ENCODE peak calls at places on chromosomes 16 and 17, in five cellular contexts. D is GM23338, Y is astrocyte, T is PC-3, R is neural progenitor cell. K is an unnamed sample.

GRCh38 chr17:73015722-73016276 is 76.7 kb downstream of the SLC39A11 start:
- DNase-seq in D (no peak), Y (no peak), T (no peak), R (no peak), K (no peak)

GRCh38 chr17:38970128-38970527 is 2.9 kb upstream of the FBXO47 start:
- DNase-seq in D (peak; percentile 39), Y (no peak), T (no peak), R (no peak), K (no peak)

GRCh38 chr17:79651751-79652150 is 40.9 kb upstream of the RBFOX3 start:
- DNase-seq in D (no peak), Y (no peak), T (no peak), R (no peak), K (no peak)

GRCh38 chr16:67847064-67847861 is at the start of gene CENPT:
- DNase-seq in D (peak; percentile 62), Y (peak; percentile 81), T (peak; percentile 64), R (peak; percentile 22), K (peak; percentile 62)

GRCh38 chr17:968812-969766 is 10.5 kb downstream of the NXN start:
- DNase-seq in D (no peak), Y (no peak), T (no peak), R (no peak), K (no peak)

GRCh38 chr17:1078831-1079561 is 82.1 kb downstream of the TIMM22 start:
- DNase-seq in D (peak; percentile 75), Y (no peak), T (no peak), R (peak; percentile 57), K (no peak)

GRCh38 chr17:60959011-60959410 is 281.4 kb downstream of the BCAS3 start:
- DNase-seq in D (no peak), Y (peak; percentile 16), T (no peak), R (no peak), K (no peak)

GRCh38 chr16:28090646-28091377 is 27.3 kb upstream of the GSG1L start:
- DNase-seq in D (peak; percentile 94), Y (peak; percentile 54), T (peak; percentile 36), R (peak; percentile 66), K (no peak)

GRCh38 chr17:39904990-39905288 is 13.5 kb downstream of the GSDMB start:
- DNase-seq in D (no peak), Y (no peak), T (no peak), R (no peak), K (no peak)

GRCh38 chr17:49353607-49354006 is 8.4 kb downstream of the ZNF652 start:
- DNase-seq in D (no peak), Y (no peak), T (no peak), R (no peak), K (no peak)

GRCh38 chr17:76781056-76781982 is 43.4 kb downstream of the MFSD11 start:
- DNase-seq in D (peak; percentile 32), Y (no peak), T (no peak), R (no peak), K (no peak)

GRCh38 chr17:37766951-37767350 is 22.1 kb upstream of the HNF1B start:
- DNase-seq in D (no peak), Y (no peak), T (no peak), R (no peak), K (no peak)

GRCh38 chr17:17117923-17118322 is 75.7 kb downstream of the MPRIP start:
- DNase-seq in D (no peak), Y (no peak), T (no peak), R (no peak), K (no peak)

GRCh38 chr17:72122668-72123495 is 2.1 kb downstream of the SOX9 start:
- DNase-seq in D (peak; percentile 64), Y (peak; percentile 62), T (peak; percentile 52), R (peak; percentile 75), K (no peak)

GRCh38 chr16:58027341-58028167 is 2.0 kb downstream of the MMP15 start:
- DNase-seq in D (peak; percentile 88), Y (peak; percentile 10), T (peak; percentile 45), R (peak; percentile 87), K (no peak)

GRCh38 chr16:87851601-87852000 is 17.7 kb downstream of the SLC7A5 start:
- DNase-seq in D (no peak), Y (no peak), T (no peak), R (peak; percentile 35), K (no peak)

GRCh38 chr17:38881600-38882191 is 11.8 kb downstream of the LASP1 start:
- DNase-seq in D (no peak), Y (peak; percentile 37), T (no peak), R (peak; percentile 6), K (peak; percentile 76)

GRCh38 chr17:7190276-7190917 is 11.2 kb upstream of the ASGR1 start:
- DNase-seq in D (no peak), Y (no peak), T (no peak), R (no peak), K (no peak)

GRCh38 chr17:80028030-80028429 is 7.6 kb downstream of the TBC1D16 start:
- DNase-seq in D (no peak), Y (no peak), T (no peak), R (no peak), K (no peak)

GRCh38 chr17:50163846-50164696 is 1.7 kb upstream of the SGCA start:
- DNase-seq in D (no peak), Y (no peak), T (no peak), R (no peak), K (no peak)

GRCh38 chr17:72942594-72942993 is 149.9 kb downstream of the SLC39A11 start:
- DNase-seq in D (no peak), Y (no peak), T (no peak), R (peak; percentile 31), K (no peak)

GRCh38 chr17:8117980-8118768 is at the start of gene ALOXE3:
- DNase-seq in D (peak; percentile 59), Y (peak; percentile 63), T (peak; percentile 90), R (peak; percentile 59), K (no peak)

GRCh38 chr17:79123988-79124387 is 49.4 kb downstream of the ENGASE start:
- DNase-seq in D (no peak), Y (no peak), T (no peak), R (no peak), K (no peak)

GRCh38 chr16:67104061-67104460 is 5.7 kb upstream of the PHAF1 start:
- DNase-seq in D (peak; percentile 81), Y (no peak), T (peak; percentile 36), R (peak; percentile 50), K (no peak)

GRCh38 chr16:82845076-82845475 is 218.3 kb downstream of the CDH13 start:
- DNase-seq in D (no peak), Y (no peak), T (no peak), R (no peak), K (no peak)

GRCh38 chr16:87560428-87561199 is 41.7 kb upstream of the JPH3 start:
- DNase-seq in D (peak; percentile 93), Y (no peak), T (peak; percentile 65), R (no peak), K (peak; percentile 79)

GRCh38 chr17:3025421-3026124 is 37.8 kb downstream of the OR1D5 start:
- DNase-seq in D (no peak), Y (no peak), T (no peak), R (no peak), K (no peak)

GRCh38 chr16:62254847-62255246 is 218.6 kb upstream of the CDH8 start:
- DNase-seq in D (no peak), Y (no peak), T (no peak), R (no peak), K (no peak)

GRCh38 chr17:49230636-49231562 is at the start of gene PHOSPHO1:
- DNase-seq in D (peak; percentile 93), Y (peak; percentile 56), T (peak; percentile 87), R (peak; percentile 96), K (peak; percentile 95)

GRCh38 chr17:57622886-57623433 is 122.1 kb downstream of the CCDC182 start:
- DNase-seq in D (no peak), Y (peak; percentile 81), T (peak; percentile 68), R (no peak), K (peak; percentile 95)

GRCh38 chr17:10657866-10658265 is 757 bp upstream of the MYH3 start:
- DNase-seq in D (no peak), Y (no peak), T (no peak), R (no peak), K (no peak)

GRCh38 chr17:79377230-79377790 is 233.5 kb downstream of the RBFOX3 start:
- DNase-seq in D (peak; percentile 26), Y (no peak), T (no peak), R (peak; percentile 56), K (no peak)

GRCh38 chr17:8889458-8890210 is 22.2 kb upstream of the PIK3R6 start:
- DNase-seq in D (no peak), Y (no peak), T (no peak), R (no peak), K (no peak)

GRCh38 chr17:48052956-48053757 is 5.0 kb downstream of the NFE2L1 start:
- DNase-seq in D (peak; percentile 14), Y (no peak), T (no peak), R (no peak), K (no peak)

DNA sequence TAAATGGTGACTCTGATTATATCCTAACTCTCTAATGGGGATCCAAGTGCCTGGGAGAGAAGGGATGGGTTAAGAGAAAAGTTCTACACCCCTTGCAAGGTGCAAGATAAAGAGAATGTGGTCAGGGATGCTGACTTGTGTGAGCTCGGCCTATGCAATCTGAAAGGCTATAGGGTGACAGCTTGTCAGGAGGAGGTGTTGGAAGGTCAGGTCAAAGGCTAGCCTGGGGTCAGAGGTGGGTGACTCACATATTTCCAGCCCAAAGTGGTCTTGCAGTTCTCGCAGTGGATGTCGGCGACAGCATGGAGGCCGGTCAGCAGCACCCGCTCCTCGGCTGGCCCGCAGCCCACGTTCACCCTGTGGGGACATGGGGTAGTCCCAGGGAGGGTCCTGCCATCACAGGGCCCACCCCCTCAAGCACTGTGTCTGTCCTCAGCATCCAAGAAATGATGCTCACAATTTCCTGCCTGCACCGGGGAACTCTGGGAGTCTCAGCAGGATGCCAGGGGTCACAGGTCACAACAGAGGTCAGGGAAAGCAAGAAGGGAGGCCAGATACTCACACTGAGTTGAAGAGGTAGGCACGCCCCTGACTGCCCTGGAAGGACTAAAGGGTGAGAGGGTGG is 1.4 kb downstream of the YPEL3 start:
- DNase-seq in D (no peak), Y (no peak), T (no peak), R (peak; percentile 12), K (no peak)
- H3K4me3 ChIP-seq in D (peak overlapping the region; percentile 68), Y (no peak overlapping the region), T (no peak overlapping the region), R (no peak overlapping the region), K (peak overlapping the region; percentile 86)

GRCh38 chr17:42055496-42055895 is 5.1 kb upstream of the C17orf113 start:
- DNase-seq in D (no peak), Y (no peak), T (peak; percentile 7), R (no peak), K (no peak)
- H3K4me2 ChIP-seq in D (peak overlapping the region; percentile 51), Y (no peak overlapping the region), T (no peak overlapping the region), R (peak overlapping the region; percentile 61), K (no peak overlapping the region)

GRCh38 chr16:48162839-48163410 is 7.1 kb upstream of the ABCC12 start:
- DNase-seq in D (no peak), Y (no peak), T (no peak), R (no peak), K (no peak)

GRCh38 chr16:48169896-48170295 is 14.1 kb upstream of the ABCC12 start:
- DNase-seq in D (no peak), Y (no peak), T (no peak), R (no peak), K (no peak)

GRCh38 chr16:48168089-48168488 is 12.3 kb upstream of the ABCC12 start:
- DNase-seq in D (no peak), Y (no peak), T (no peak), R (no peak), K (no peak)

GRCh38 chr16:48164907-48165715 is 9.3 kb upstream of the ABCC12 start:
- DNase-seq in D (peak; percentile 81), Y (peak; percentile 25), T (peak; percentile 77), R (peak; percentile 79), K (peak; percentile 82)

GRCh38 chr16:48165961-48166578 is 10.3 kb upstream of the ABCC12 start:
- DNase-seq in D (no peak), Y (no peak), T (peak; percentile 56), R (no peak), K (peak; percentile 45)
- H2AFZ ChIP-seq in D (peak overlapping the region; percentile 94), Y (no peak overlapping the region), T (peak overlapping the region; percentile 83), R (no peak overlapping the region), K (peak overlapping the region; percentile 74)

GRCh38 chr16:80996688-80997138 is 10.0 kb downstream of the CMC2 start:
- DNase-seq in D (no peak), Y (no peak), T (no peak), R (no peak), K (no peak)
- H3K4me3 ChIP-seq in D (no peak overlapping the region), Y (no peak overlapping the region), T (no peak overlapping the region), R (no peak overlapping the region), K (no peak overlapping the region)